ENCODE peak calls at places on chromosomes 1 and 21, in ten cellular contexts. One of them, this sample, is unnamed.

GRCh38 chr1:212635141-212635601 is 26.6 kb downstream of the ATF3 start:
- DNase-seq in HCT116: no peak
- DNase-seq in heart left ventricle: no peak
- DNase-seq in H1: no peak
- DNase-seq in Peyer's patch: no peak
- DNase-seq in stomach: no peak
- DNase-seq in vagina: no peak
- DNase-seq in uterus: no peak
- DNase-seq in endothelial cell of umbilical vein: no peak
- DNase-seq in ovary: no peak
- DNase-seq in this sample: no peak

GRCh38 chr1:151813271-151813977 is 8.2 kb upstream of the LINGO4 start:
- DNase-seq in stomach: no peak
- DNase-seq in HCT116: no peak
- DNase-seq in H1: no peak
- DNase-seq in Peyer's patch: no peak
- DNase-seq in uterus: no peak
- DNase-seq in endothelial cell of umbilical vein: no peak
- DNase-seq in vagina: no peak
- DNase-seq in heart left ventricle: no peak
- DNase-seq in ovary: no peak
- DNase-seq in this sample: no peak

GRCh38 chr1:231058416-231059109 is 18.5 kb upstream of the FAM89A start:
- DNase-seq in HCT116: no peak
- DNase-seq in uterus: no peak
- DNase-seq in ovary: no peak
- DNase-seq in stomach: no peak
- DNase-seq in endothelial cell of umbilical vein: no peak
- DNase-seq in heart left ventricle: no peak
- DNase-seq in Peyer's patch: no peak
- DNase-seq in vagina: no peak
- DNase-seq in H1: no peak
- DNase-seq in this sample: no peak

GRCh38 chr1:118147542-118147941 is 37.5 kb downstream of the SPAG17 start:
- DNase-seq in H1: no peak
- DNase-seq in vagina: no peak
- DNase-seq in Peyer's patch: no peak
- DNase-seq in uterus: no peak
- DNase-seq in endothelial cell of umbilical vein: no peak
- DNase-seq in HCT116: no peak
- DNase-seq in ovary: no peak
- DNase-seq in stomach: no peak
- DNase-seq in heart left ventricle: no peak
- DNase-seq in this sample: no peak

GRCh38 chr1:192587386-192588276 is 12.1 kb downstream of the RGS1 start:
- DNase-seq in Peyer's patch: no peak
- DNase-seq in H1: no peak
- DNase-seq in HCT116: no peak
- DNase-seq in heart left ventricle: no peak
- DNase-seq in vagina: no peak
- DNase-seq in uterus: no peak
- DNase-seq in ovary: no peak
- DNase-seq in endothelial cell of umbilical vein: peak; percentile 75
- DNase-seq in stomach: no peak
- DNase-seq in this sample: no peak

GRCh38 chr1:35855016-35855700 is 27.9 kb upstream of the AGO1 start:
- DNase-seq in stomach: no peak
- DNase-seq in heart left ventricle: no peak
- DNase-seq in H1: peak; percentile 51
- DNase-seq in Peyer's patch: no peak
- DNase-seq in ovary: no peak
- DNase-seq in uterus: no peak
- DNase-seq in endothelial cell of umbilical vein: no peak
- DNase-seq in HCT116: no peak
- DNase-seq in vagina: no peak
- DNase-seq in this sample: no peak

GRCh38 chr21:43590220-43590619 is 69.1 kb downstream of the HSF2BP start:
- DNase-seq in H1: no peak
- DNase-seq in stomach: no peak
- DNase-seq in uterus: no peak
- DNase-seq in ovary: no peak
- DNase-seq in Peyer's patch: no peak
- DNase-seq in heart left ventricle: no peak
- DNase-seq in HCT116: no peak
- DNase-seq in vagina: no peak
- DNase-seq in endothelial cell of umbilical vein: no peak
- DNase-seq in this sample: no peak

GRCh38 chr1:51648180-51649109 is 31.6 kb downstream of the OSBPL9 start:
- DNase-seq in H1: no peak
- DNase-seq in vagina: no peak
- DNase-seq in heart left ventricle: no peak
- DNase-seq in stomach: no peak
- DNase-seq in endothelial cell of umbilical vein: no peak
- DNase-seq in HCT116: no peak
- DNase-seq in uterus: peak; percentile 57
- DNase-seq in ovary: no peak
- DNase-seq in Peyer's patch: no peak
- DNase-seq in this sample: no peak

GRCh38 chr1:5949074-5949760 is 43.0 kb downstream of the NPHP4 start:
- DNase-seq in HCT116: no peak
- DNase-seq in stomach: no peak
- DNase-seq in vagina: no peak
- DNase-seq in Peyer's patch: no peak
- DNase-seq in uterus: no peak
- DNase-seq in heart left ventricle: no peak
- DNase-seq in endothelial cell of umbilical vein: no peak
- DNase-seq in H1: peak; percentile 48
- DNase-seq in ovary: no peak
- DNase-seq in this sample: no peak

DNA sequence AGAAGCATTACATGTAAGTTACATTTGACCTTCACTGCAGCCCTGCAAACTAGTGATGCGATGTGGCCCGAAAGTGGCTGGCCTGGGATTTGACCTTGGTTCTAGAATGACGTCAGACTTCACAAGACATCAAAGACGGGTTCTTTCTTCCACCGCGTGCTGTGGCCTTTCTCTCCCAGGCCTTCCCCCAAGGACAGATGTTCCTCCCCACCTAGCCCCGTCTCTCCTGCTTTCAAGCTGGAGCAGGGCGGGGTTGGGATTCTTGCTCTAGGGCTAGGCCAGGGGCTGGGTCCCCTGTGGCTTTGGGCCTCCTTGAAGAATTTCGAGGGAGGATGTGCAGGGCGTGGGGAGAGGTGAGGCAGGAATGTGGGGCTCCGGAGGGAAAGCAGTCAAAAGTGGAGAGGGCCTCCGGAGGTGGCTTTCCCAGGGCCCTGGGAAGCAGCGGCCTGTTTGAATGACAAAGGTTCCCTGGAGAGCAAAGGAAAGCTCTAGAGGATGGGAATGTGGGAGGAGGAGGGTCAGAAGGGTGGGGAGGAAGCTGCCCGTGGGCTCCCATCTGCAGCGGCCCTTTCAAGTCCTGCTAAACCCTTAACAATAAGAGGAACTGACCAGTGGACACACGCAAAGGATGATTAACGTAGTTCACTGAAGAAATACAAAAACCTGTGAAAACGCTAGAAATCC is 49.9 kb upstream of the SLC2A1 start:
- DNase-seq in ovary: no peak
- DNase-seq in HCT116: peak; percentile 85
- DNase-seq in vagina: no peak
- DNase-seq in H1: peak; percentile 87
- DNase-seq in uterus: no peak
- DNase-seq in heart left ventricle: no peak
- DNase-seq in stomach: no peak
- DNase-seq in endothelial cell of umbilical vein: no peak
- DNase-seq in Peyer's patch: no peak
- DNase-seq in this sample: no peak
- TF ChIP-seq CTCF in ovary: no peak
- TF ChIP-seq CTCF in HCT116: no peak
- TF ChIP-seq CTCF in vagina: no peak
- TF ChIP-seq CTCF in H1: no peak
- TF ChIP-seq CTCF in uterus: no peak
- TF ChIP-seq CTCF in heart left ventricle: no peak
- TF ChIP-seq CTCF in stomach: no peak
- TF ChIP-seq CTCF in endothelial cell of umbilical vein: no peak
- TF ChIP-seq CTCF in Peyer's patch: no peak
- TF ChIP-seq CTCF in this sample: no peak

GRCh38 chr1:227734858-227735780 is at the start of the genes JMJD4 and SNAP47:
- DNase-seq in HCT116: peak; percentile 81
- DNase-seq in uterus: peak; percentile 87
- DNase-seq in Peyer's patch: peak; percentile 87
- DNase-seq in heart left ventricle: peak; percentile 94
- DNase-seq in H1: peak; percentile 96
- DNase-seq in vagina: peak; percentile 64
- DNase-seq in endothelial cell of umbilical vein: peak; percentile 89
- DNase-seq in ovary: peak; percentile 93
- DNase-seq in stomach: peak; percentile 94
- DNase-seq in this sample: peak; percentile 84
- TF ChIP-seq POLR2A in HCT116: peak; percentile 77
- TF ChIP-seq POLR2A in uterus: peak; percentile 91
- TF ChIP-seq POLR2A in Peyer's patch: peak; percentile 78
- TF ChIP-seq POLR2A in heart left ventricle: peak; percentile 86
- TF ChIP-seq POLR2A in H1: no peak
- TF ChIP-seq POLR2A in vagina: peak; percentile 69
- TF ChIP-seq POLR2A in endothelial cell of umbilical vein: peak; percentile 80
- TF ChIP-seq POLR2A in ovary: peak; percentile 85
- TF ChIP-seq POLR2A in stomach: no peak
- TF ChIP-seq POLR2A in this sample: peak; percentile 75

GRCh38 chr1:14889937-14890440 is 263.6 kb upstream of the TMEM51 start:
- DNase-seq in H1: no peak
- DNase-seq in stomach: no peak
- DNase-seq in uterus: no peak
- DNase-seq in heart left ventricle: no peak
- DNase-seq in vagina: no peak
- DNase-seq in HCT116: no peak
- DNase-seq in ovary: no peak
- DNase-seq in Peyer's patch: no peak
- DNase-seq in endothelial cell of umbilical vein: no peak
- DNase-seq in this sample: no peak

GRCh38 chr1:14887044-14887443 is 266.5 kb upstream of the TMEM51 start:
- DNase-seq in uterus: no peak
- DNase-seq in stomach: no peak
- DNase-seq in endothelial cell of umbilical vein: no peak
- DNase-seq in vagina: no peak
- DNase-seq in ovary: no peak
- DNase-seq in Peyer's patch: no peak
- DNase-seq in H1: no peak
- DNase-seq in HCT116: no peak
- DNase-seq in heart left ventricle: no peak
- DNase-seq in this sample: no peak

GRCh38 chr1:14891991-14892390 is 261.6 kb upstream of the TMEM51 start:
- DNase-seq in vagina: no peak
- DNase-seq in heart left ventricle: no peak
- DNase-seq in Peyer's patch: no peak
- DNase-seq in HCT116: no peak
- DNase-seq in ovary: no peak
- DNase-seq in stomach: no peak
- DNase-seq in uterus: no peak
- DNase-seq in H1: no peak
- DNase-seq in endothelial cell of umbilical vein: no peak
- DNase-seq in this sample: no peak

GRCh38 chr1:14887936-14888335 is 265.6 kb upstream of the TMEM51 start:
- DNase-seq in stomach: no peak
- DNase-seq in ovary: no peak
- DNase-seq in heart left ventricle: no peak
- DNase-seq in HCT116: no peak
- DNase-seq in uterus: no peak
- DNase-seq in Peyer's patch: no peak
- DNase-seq in vagina: no peak
- DNase-seq in H1: no peak
- DNase-seq in endothelial cell of umbilical vein: no peak
- DNase-seq in this sample: no peak

DNA sequence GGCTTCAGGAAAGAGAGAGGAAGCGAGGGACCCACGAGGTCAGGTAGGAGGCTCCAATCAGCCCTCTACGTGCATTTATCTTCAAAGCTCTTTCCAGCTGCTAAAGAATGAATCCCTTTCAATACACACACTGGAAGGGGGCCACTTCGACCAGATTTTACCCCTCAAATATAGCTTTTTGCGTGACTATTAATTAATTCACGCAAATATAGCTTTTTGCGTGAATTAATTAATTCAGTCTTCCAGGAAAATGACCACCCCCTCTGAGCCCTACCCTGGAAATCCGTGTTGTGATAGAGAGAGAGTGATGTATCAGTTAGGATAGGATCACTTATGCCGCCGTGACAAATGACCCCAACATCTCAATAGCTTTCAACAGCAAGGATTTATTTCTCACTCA is 265.2 kb upstream of the TMEM51 start:
- DNase-seq in H1: no peak
- DNase-seq in stomach: no peak
- DNase-seq in ovary: no peak
- DNase-seq in vagina: no peak
- DNase-seq in uterus: no peak
- DNase-seq in endothelial cell of umbilical vein: no peak
- DNase-seq in HCT116: no peak
- DNase-seq in heart left ventricle: no peak
- DNase-seq in Peyer's patch: no peak
- DNase-seq in this sample: no peak
- H3K27ac ChIP-seq in H1: no peak overlapping the region
- H3K27ac ChIP-seq in stomach: no peak overlapping the region
- H3K27ac ChIP-seq in ovary: no peak overlapping the region
- H3K27ac ChIP-seq in vagina: no peak overlapping the region
- H3K27ac ChIP-seq in uterus: no peak overlapping the region
- H3K27ac ChIP-seq in endothelial cell of umbilical vein: no peak overlapping the region
- H3K27ac ChIP-seq in HCT116: no peak overlapping the region
- H3K27ac ChIP-seq in heart left ventricle: no peak overlapping the region
- H3K27ac ChIP-seq in Peyer's patch: no peak overlapping the region
- H3K27ac ChIP-seq in this sample: no peak overlapping the region

GRCh38 chr1:182196897-182197546 is 135.5 kb upstream of the ZNF648 start:
- DNase-seq in vagina: no peak
- DNase-seq in uterus: peak; percentile 63
- DNase-seq in ovary: peak; percentile 56
- DNase-seq in stomach: no peak
- DNase-seq in HCT116: no peak
- DNase-seq in endothelial cell of umbilical vein: no peak
- DNase-seq in Peyer's patch: no peak
- DNase-seq in H1: no peak
- DNase-seq in heart left ventricle: no peak
- DNase-seq in this sample: no peak

GRCh38 chr1:182197555-182197954 is 136.0 kb upstream of the ZNF648 start:
- DNase-seq in HCT116: no peak
- DNase-seq in heart left ventricle: no peak
- DNase-seq in uterus: peak; percentile 69
- DNase-seq in H1: no peak
- DNase-seq in Peyer's patch: no peak
- DNase-seq in endothelial cell of umbilical vein: no peak
- DNase-seq in stomach: no peak
- DNase-seq in vagina: no peak
- DNase-seq in ovary: no peak
- DNase-seq in this sample: no peak

GRCh38 chr1:182200025-182200814 is 138.7 kb upstream of the ZNF648 start:
- DNase-seq in vagina: no peak
- DNase-seq in stomach: peak; percentile 53
- DNase-seq in HCT116: no peak
- DNase-seq in endothelial cell of umbilical vein: no peak
- DNase-seq in Peyer's patch: no peak
- DNase-seq in uterus: no peak
- DNase-seq in ovary: no peak
- DNase-seq in H1: no peak
- DNase-seq in heart left ventricle: no peak
- DNase-seq in this sample: no peak

GRCh38 chr1:182195733-182196132 is 134.2 kb upstream of the ZNF648 start:
- DNase-seq in endothelial cell of umbilical vein: no peak
- DNase-seq in ovary: no peak
- DNase-seq in H1: no peak
- DNase-seq in stomach: no peak
- DNase-seq in HCT116: no peak
- DNase-seq in uterus: no peak
- DNase-seq in heart left ventricle: no peak
- DNase-seq in vagina: no peak
- DNase-seq in Peyer's patch: no peak
- DNase-seq in this sample: no peak

GRCh38 chr1:182198006-182198605 is 136.6 kb upstream of the ZNF648 start:
- DNase-seq in heart left ventricle: no peak
- DNase-seq in HCT116: no peak
- DNase-seq in endothelial cell of umbilical vein: no peak
- DNase-seq in uterus: no peak
- DNase-seq in H1: no peak
- DNase-seq in ovary: no peak
- DNase-seq in vagina: no peak
- DNase-seq in Peyer's patch: no peak
- DNase-seq in stomach: no peak
- DNase-seq in this sample: no peak
- TF ChIP-seq CTCF in heart left ventricle: no peak
- TF ChIP-seq CTCF in HCT116: peak; percentile 43
- TF ChIP-seq CTCF in endothelial cell of umbilical vein: no peak
- TF ChIP-seq CTCF in uterus: no peak
- TF ChIP-seq CTCF in H1: peak; percentile 40
- TF ChIP-seq CTCF in ovary: no peak
- TF ChIP-seq CTCF in vagina: peak; percentile 13
- TF ChIP-seq CTCF in Peyer's patch: no peak
- TF ChIP-seq CTCF in stomach: no peak
- TF ChIP-seq CTCF in this sample: no peak